ENCODE peak calls at places on chromosomes 2 and 18, in five cellular contexts. One of them, this sample, is unnamed.

GRCh38 chr2:20661028-20661980 is 5.6 kb upstream of the GDF7 start:
- DNase-seq in HepG2: peak
- DNase-seq in osteocyte: no peak
- DNase-seq in kidney epithelial cell: no peak
- DNase-seq in fibroblast of pulmonary artery: peak
- DNase-seq in this sample: no peak

GRCh38 chr2:99067871-99068270 is 73.6 kb upstream of the C2orf15 start:
- DNase-seq in HepG2: no peak
- DNase-seq in osteocyte: no peak
- DNase-seq in kidney epithelial cell: no peak
- DNase-seq in fibroblast of pulmonary artery: no peak
- DNase-seq in this sample: no peak

GRCh38 chr18:58993260-58993659 is 128.6 kb downstream of the ZNF532 start:
- DNase-seq in HepG2: no peak
- DNase-seq in osteocyte: no peak
- DNase-seq in kidney epithelial cell: peak
- DNase-seq in fibroblast of pulmonary artery: peak
- DNase-seq in this sample: peak

GRCh38 chr18:11533942-11534496 is 75.4 kb upstream of the SLC35G4 start:
- DNase-seq in HepG2: peak
- DNase-seq in osteocyte: no peak
- DNase-seq in kidney epithelial cell: no peak
- DNase-seq in fibroblast of pulmonary artery: no peak
- DNase-seq in this sample: no peak

GRCh38 chr2:23497063-23497462 is 112.1 kb downstream of the KLHL29 start:
- DNase-seq in HepG2: no peak
- DNase-seq in osteocyte: no peak
- DNase-seq in kidney epithelial cell: peak
- DNase-seq in fibroblast of pulmonary artery: peak
- DNase-seq in this sample: peak

GRCh38 chr2:173218331-173219056 is 136.2 kb upstream of the CDCA7 start:
- DNase-seq in HepG2: peak
- DNase-seq in osteocyte: no peak
- DNase-seq in kidney epithelial cell: no peak
- DNase-seq in fibroblast of pulmonary artery: peak
- DNase-seq in this sample: no peak

GRCh38 chr2:105400138-105400540 is 1.3 kb upstream of the FHL2 start:
- DNase-seq in HepG2: no peak
- DNase-seq in osteocyte: no peak
- DNase-seq in kidney epithelial cell: no peak
- DNase-seq in fibroblast of pulmonary artery: no peak
- DNase-seq in this sample: no peak

GRCh38 chr2:118059919-118060478 is 28.3 kb upstream of the INSIG2 start:
- DNase-seq in HepG2: no peak
- DNase-seq in osteocyte: no peak
- DNase-seq in kidney epithelial cell: peak
- DNase-seq in fibroblast of pulmonary artery: peak
- DNase-seq in this sample: peak

GRCh38 chr2:137937246-137937645 is 27.0 kb upstream of the HNMT start:
- DNase-seq in HepG2: no peak
- DNase-seq in osteocyte: no peak
- DNase-seq in kidney epithelial cell: no peak
- DNase-seq in fibroblast of pulmonary artery: no peak
- DNase-seq in this sample: no peak

GRCh38 chr2:63661076-63661475 is 72.3 kb downstream of the MDH1 start:
- DNase-seq in HepG2: no peak
- DNase-seq in osteocyte: no peak
- DNase-seq in kidney epithelial cell: peak
- DNase-seq in fibroblast of pulmonary artery: peak
- DNase-seq in this sample: peak

GRCh38 chr2:241850544-241851324 is 8.0 kb downstream of the PDCD1 start:
- DNase-seq in HepG2: no peak
- DNase-seq in osteocyte: no peak
- DNase-seq in kidney epithelial cell: no peak
- DNase-seq in fibroblast of pulmonary artery: no peak
- DNase-seq in this sample: no peak

GRCh38 chr2:68420254-68420910 is 46.7 kb downstream of the FBXO48 start:
- DNase-seq in HepG2: no peak
- DNase-seq in osteocyte: no peak
- DNase-seq in kidney epithelial cell: no peak
- DNase-seq in fibroblast of pulmonary artery: peak
- DNase-seq in this sample: no peak

GRCh38 chr18:44537521-44537920 is 143.2 kb upstream of the SETBP1 start:
- DNase-seq in HepG2: no peak
- DNase-seq in osteocyte: peak
- DNase-seq in kidney epithelial cell: peak
- DNase-seq in fibroblast of pulmonary artery: peak
- DNase-seq in this sample: peak

GRCh38 chr2:18178736-18179349 is 300.4 kb downstream of the KCNS3 start:
- DNase-seq in HepG2: peak
- DNase-seq in osteocyte: no peak
- DNase-seq in kidney epithelial cell: peak
- DNase-seq in fibroblast of pulmonary artery: peak
- DNase-seq in this sample: no peak

GRCh38 chr2:69358914-69359313 is 28.1 kb downstream of the GFPT1 start:
- DNase-seq in HepG2: no peak
- DNase-seq in osteocyte: no peak
- DNase-seq in kidney epithelial cell: no peak
- DNase-seq in fibroblast of pulmonary artery: no peak
- DNase-seq in this sample: no peak

GRCh38 chr2:64404002-64404731 is 49.8 kb upstream of the LGALSL start:
- DNase-seq in HepG2: peak
- DNase-seq in osteocyte: peak
- DNase-seq in kidney epithelial cell: no peak
- DNase-seq in fibroblast of pulmonary artery: peak
- DNase-seq in this sample: no peak

GRCh38 chr2:143807192-143807591 is 678.0 kb downstream of the ARHGAP15 start:
- DNase-seq in HepG2: no peak
- DNase-seq in osteocyte: no peak
- DNase-seq in kidney epithelial cell: no peak
- DNase-seq in fibroblast of pulmonary artery: no peak
- DNase-seq in this sample: no peak

GRCh38 chr18:79411614-79412526 is 16.1 kb downstream of the NFATC1 start:
- DNase-seq in HepG2: no peak
- DNase-seq in osteocyte: no peak
- DNase-seq in kidney epithelial cell: no peak
- DNase-seq in fibroblast of pulmonary artery: no peak
- DNase-seq in this sample: no peak

GRCh38 chr2:162430323-162430722 is 86.4 kb downstream of the GCA start:
- DNase-seq in HepG2: peak
- DNase-seq in osteocyte: no peak
- DNase-seq in kidney epithelial cell: no peak
- DNase-seq in fibroblast of pulmonary artery: peak
- DNase-seq in this sample: no peak

GRCh38 chr2:236045264-236046235 is 122.6 kb downstream of the GBX2 start:
- DNase-seq in HepG2: no peak
- DNase-seq in osteocyte: no peak
- DNase-seq in kidney epithelial cell: no peak
- DNase-seq in fibroblast of pulmonary artery: no peak
- DNase-seq in this sample: no peak

GRCh38 chr18:46098616-46098933 is 479 bp upstream of the ATP5F1A start:
- DNase-seq in HepG2: no peak
- DNase-seq in osteocyte: no peak
- DNase-seq in kidney epithelial cell: no peak
- DNase-seq in fibroblast of pulmonary artery: no peak
- DNase-seq in this sample: no peak

GRCh38 chr2:854460-854859 is 96.2 kb upstream of the SNTG2 start:
- DNase-seq in HepG2: peak
- DNase-seq in osteocyte: no peak
- DNase-seq in kidney epithelial cell: no peak
- DNase-seq in fibroblast of pulmonary artery: peak
- DNase-seq in this sample: no peak

This sample was measured in non-pigmented ciliary epithelial cell.